ENCODE peak calls at places on chromosomes 6 and 20, in eight cellular contexts. One of them, this sample, is unnamed.
A peak's percentile ranks its signal among the peaks of the same experiment; 100 is the strongest.

GRCh38 chr20:53227523-53227922 is 255.4 kb downstream of the TSHZ2 start:
- DNase-seq in neural progenitor cell: no peak
- DNase-seq in progenitor cell of endocrine pancreas: no peak
- DNase-seq in endothelial cell: no peak
- DNase-seq in activated CD8-positive, alpha-beta T cell treated with anti-CD3 and anti-CD28 coated beads for 36 hours: no peak
- DNase-seq in cardiac fibroblast: no peak
- DNase-seq in heart right ventricle: no peak
- DNase-seq in lower lobe of right lung: no peak
- DNase-seq in this sample: no peak

GRCh38 chr6:142011156-142011555 is 121.6 kb upstream of the GJE1 start:
- DNase-seq in heart right ventricle: no peak
- DNase-seq in endothelial cell: no peak
- DNase-seq in activated CD8-positive, alpha-beta T cell treated with anti-CD3 and anti-CD28 coated beads for 36 hours: no peak
- DNase-seq in cardiac fibroblast: peak; percentile 62
- DNase-seq in lower lobe of right lung: no peak
- DNase-seq in neural progenitor cell: no peak
- DNase-seq in progenitor cell of endocrine pancreas: no peak
- DNase-seq in this sample: no peak

GRCh38 chr6:149318581-149319286 is 1.2 kb downstream of the TAB2 start:
- DNase-seq in endothelial cell: no peak
- DNase-seq in heart right ventricle: no peak
- DNase-seq in cardiac fibroblast: peak; percentile 27
- DNase-seq in lower lobe of right lung: no peak
- DNase-seq in progenitor cell of endocrine pancreas: no peak
- DNase-seq in activated CD8-positive, alpha-beta T cell treated with anti-CD3 and anti-CD28 coated beads for 36 hours: no peak
- DNase-seq in neural progenitor cell: peak; percentile 38
- DNase-seq in this sample: no peak

GRCh38 chr20:3239026-3239866 is at the start of gene SLC4A11:
- DNase-seq in endothelial cell: peak; percentile 53
- DNase-seq in activated CD8-positive, alpha-beta T cell treated with anti-CD3 and anti-CD28 coated beads for 36 hours: peak; percentile 49
- DNase-seq in progenitor cell of endocrine pancreas: no peak
- DNase-seq in lower lobe of right lung: peak; percentile 87
- DNase-seq in cardiac fibroblast: peak; percentile 70
- DNase-seq in neural progenitor cell: peak; percentile 76
- DNase-seq in heart right ventricle: peak; percentile 49
- DNase-seq in this sample: no peak

GRCh38 chr6:158894192-158894591 is 75.0 kb upstream of the EZR start:
- DNase-seq in lower lobe of right lung: no peak
- DNase-seq in neural progenitor cell: peak; percentile 59
- DNase-seq in heart right ventricle: no peak
- DNase-seq in progenitor cell of endocrine pancreas: no peak
- DNase-seq in cardiac fibroblast: peak; percentile 80
- DNase-seq in activated CD8-positive, alpha-beta T cell treated with anti-CD3 and anti-CD28 coated beads for 36 hours: no peak
- DNase-seq in endothelial cell: no peak
- DNase-seq in this sample: peak; percentile 73

GRCh38 chr6:109093732-109094131 is 914 bp downstream of the SESN1 start:
- DNase-seq in progenitor cell of endocrine pancreas: no peak
- DNase-seq in neural progenitor cell: peak; percentile 9
- DNase-seq in endothelial cell: no peak
- DNase-seq in cardiac fibroblast: peak; percentile 42
- DNase-seq in heart right ventricle: no peak
- DNase-seq in lower lobe of right lung: no peak
- DNase-seq in activated CD8-positive, alpha-beta T cell treated with anti-CD3 and anti-CD28 coated beads for 36 hours: no peak
- DNase-seq in this sample: no peak

GRCh38 chr20:59948828-59949720 is 8.9 kb downstream of the FAM217B start:
- DNase-seq in activated CD8-positive, alpha-beta T cell treated with anti-CD3 and anti-CD28 coated beads for 36 hours: peak; percentile 53
- DNase-seq in endothelial cell: peak; percentile 19
- DNase-seq in lower lobe of right lung: no peak
- DNase-seq in progenitor cell of endocrine pancreas: no peak
- DNase-seq in heart right ventricle: peak; percentile 40
- DNase-seq in neural progenitor cell: peak; percentile 62
- DNase-seq in cardiac fibroblast: peak; percentile 73
- DNase-seq in this sample: peak; percentile 60

GRCh38 chr6:20583447-20583806 is 49.2 kb downstream of the CDKAL1 start:
- DNase-seq in progenitor cell of endocrine pancreas: no peak
- DNase-seq in neural progenitor cell: no peak
- DNase-seq in endothelial cell: no peak
- DNase-seq in activated CD8-positive, alpha-beta T cell treated with anti-CD3 and anti-CD28 coated beads for 36 hours: no peak
- DNase-seq in lower lobe of right lung: no peak
- DNase-seq in heart right ventricle: no peak
- DNase-seq in cardiac fibroblast: no peak
- DNase-seq in this sample: no peak

GRCh38 chr6:111477481-111477938 is 5.5 kb downstream of the REV3L start:
- DNase-seq in progenitor cell of endocrine pancreas: no peak
- DNase-seq in cardiac fibroblast: no peak
- DNase-seq in endothelial cell: no peak
- DNase-seq in lower lobe of right lung: no peak
- DNase-seq in neural progenitor cell: no peak
- DNase-seq in activated CD8-positive, alpha-beta T cell treated with anti-CD3 and anti-CD28 coated beads for 36 hours: no peak
- DNase-seq in heart right ventricle: no peak
- DNase-seq in this sample: no peak

GRCh38 chr6:9056556-9056955 is 621.2 kb upstream of the SLC35B3 start:
- DNase-seq in progenitor cell of endocrine pancreas: no peak
- DNase-seq in neural progenitor cell: no peak
- DNase-seq in endothelial cell: no peak
- DNase-seq in activated CD8-positive, alpha-beta T cell treated with anti-CD3 and anti-CD28 coated beads for 36 hours: no peak
- DNase-seq in cardiac fibroblast: no peak
- DNase-seq in lower lobe of right lung: no peak
- DNase-seq in heart right ventricle: no peak
- DNase-seq in this sample: no peak

GRCh38 chr6:111743859-111744692 is 129.2 kb downstream of the FYN start:
- DNase-seq in lower lobe of right lung: no peak
- DNase-seq in endothelial cell: no peak
- DNase-seq in progenitor cell of endocrine pancreas: no peak
- DNase-seq in activated CD8-positive, alpha-beta T cell treated with anti-CD3 and anti-CD28 coated beads for 36 hours: no peak
- DNase-seq in cardiac fibroblast: peak; percentile 96
- DNase-seq in neural progenitor cell: no peak
- DNase-seq in heart right ventricle: peak; percentile 88
- DNase-seq in this sample: no peak

GRCh38 chr20:33561981-33562601 is 72.2 kb downstream of the CBFA2T2 start:
- DNase-seq in heart right ventricle: peak; percentile 86
- DNase-seq in cardiac fibroblast: peak; percentile 92
- DNase-seq in endothelial cell: no peak
- DNase-seq in lower lobe of right lung: no peak
- DNase-seq in progenitor cell of endocrine pancreas: no peak
- DNase-seq in activated CD8-positive, alpha-beta T cell treated with anti-CD3 and anti-CD28 coated beads for 36 hours: no peak
- DNase-seq in neural progenitor cell: peak; percentile 22
- DNase-seq in this sample: peak; percentile 60

GRCh38 chr6:124535746-124536145 is 426.5 kb upstream of the RNF217 start:
- DNase-seq in endothelial cell: no peak
- DNase-seq in heart right ventricle: no peak
- DNase-seq in activated CD8-positive, alpha-beta T cell treated with anti-CD3 and anti-CD28 coated beads for 36 hours: no peak
- DNase-seq in neural progenitor cell: no peak
- DNase-seq in lower lobe of right lung: no peak
- DNase-seq in cardiac fibroblast: peak; percentile 60
- DNase-seq in progenitor cell of endocrine pancreas: no peak
- DNase-seq in this sample: peak; percentile 3

GRCh38 chr20:58531657-58532056 is 16.5 kb upstream of the APCDD1L start:
- DNase-seq in heart right ventricle: no peak
- DNase-seq in activated CD8-positive, alpha-beta T cell treated with anti-CD3 and anti-CD28 coated beads for 36 hours: no peak
- DNase-seq in progenitor cell of endocrine pancreas: no peak
- DNase-seq in lower lobe of right lung: no peak
- DNase-seq in cardiac fibroblast: no peak
- DNase-seq in endothelial cell: no peak
- DNase-seq in neural progenitor cell: no peak
- DNase-seq in this sample: no peak

GRCh38 chr20:58531063-58531462 is 15.9 kb upstream of the APCDD1L start:
- DNase-seq in activated CD8-positive, alpha-beta T cell treated with anti-CD3 and anti-CD28 coated beads for 36 hours: no peak
- DNase-seq in cardiac fibroblast: no peak
- DNase-seq in progenitor cell of endocrine pancreas: no peak
- DNase-seq in heart right ventricle: no peak
- DNase-seq in endothelial cell: no peak
- DNase-seq in lower lobe of right lung: no peak
- DNase-seq in neural progenitor cell: no peak
- DNase-seq in this sample: no peak

GRCh38 chr20:58537831-58538230 is 22.6 kb upstream of the APCDD1L start:
- DNase-seq in heart right ventricle: no peak
- DNase-seq in activated CD8-positive, alpha-beta T cell treated with anti-CD3 and anti-CD28 coated beads for 36 hours: no peak
- DNase-seq in progenitor cell of endocrine pancreas: no peak
- DNase-seq in lower lobe of right lung: no peak
- DNase-seq in cardiac fibroblast: no peak
- DNase-seq in endothelial cell: no peak
- DNase-seq in neural progenitor cell: no peak
- DNase-seq in this sample: no peak

GRCh38 chr20:58538752-58539151 is 23.6 kb upstream of the APCDD1L start:
- DNase-seq in neural progenitor cell: no peak
- DNase-seq in heart right ventricle: no peak
- DNase-seq in endothelial cell: no peak
- DNase-seq in cardiac fibroblast: peak; percentile 63
- DNase-seq in lower lobe of right lung: no peak
- DNase-seq in progenitor cell of endocrine pancreas: no peak
- DNase-seq in activated CD8-positive, alpha-beta T cell treated with anti-CD3 and anti-CD28 coated beads for 36 hours: peak; percentile 14
- DNase-seq in this sample: no peak

GRCh38 chr20:58536289-58536688 is 21.1 kb upstream of the APCDD1L start:
- DNase-seq in endothelial cell: no peak
- DNase-seq in lower lobe of right lung: no peak
- DNase-seq in heart right ventricle: no peak
- DNase-seq in neural progenitor cell: no peak
- DNase-seq in cardiac fibroblast: no peak
- DNase-seq in progenitor cell of endocrine pancreas: no peak
- DNase-seq in activated CD8-positive, alpha-beta T cell treated with anti-CD3 and anti-CD28 coated beads for 36 hours: no peak
- DNase-seq in this sample: no peak
- TF ChIP-seq CTCF in endothelial cell: no peak
- TF ChIP-seq CTCF in lower lobe of right lung: no peak
- TF ChIP-seq CTCF in heart right ventricle: no peak
- TF ChIP-seq CTCF in neural progenitor cell: no peak
- TF ChIP-seq CTCF in cardiac fibroblast: no peak
- TF ChIP-seq CTCF in progenitor cell of endocrine pancreas: no peak
- TF ChIP-seq CTCF in activated CD8-positive, alpha-beta T cell treated with anti-CD3 and anti-CD28 coated beads for 36 hours: no peak
- TF ChIP-seq CTCF in this sample: no peak

GRCh38 chr6:138196142-138196738 is 22.1 kb downstream of the PBOV1 start:
- DNase-seq in heart right ventricle: no peak
- DNase-seq in neural progenitor cell: no peak
- DNase-seq in cardiac fibroblast: no peak
- DNase-seq in lower lobe of right lung: no peak
- DNase-seq in endothelial cell: no peak
- DNase-seq in activated CD8-positive, alpha-beta T cell treated with anti-CD3 and anti-CD28 coated beads for 36 hours: no peak
- DNase-seq in progenitor cell of endocrine pancreas: no peak
- DNase-seq in this sample: no peak

GRCh38 chr6:138188278-138188923 is 26.7 kb downstream of the ARFGEF3 start:
- DNase-seq in progenitor cell of endocrine pancreas: no peak
- DNase-seq in endothelial cell: no peak
- DNase-seq in heart right ventricle: no peak
- DNase-seq in neural progenitor cell: no peak
- DNase-seq in lower lobe of right lung: no peak
- DNase-seq in cardiac fibroblast: no peak
- DNase-seq in activated CD8-positive, alpha-beta T cell treated with anti-CD3 and anti-CD28 coated beads for 36 hours: no peak
- DNase-seq in this sample: no peak

GRCh38 chr6:138198430-138199091 is 19.7 kb downstream of the PBOV1 start:
- DNase-seq in progenitor cell of endocrine pancreas: no peak
- DNase-seq in cardiac fibroblast: no peak
- DNase-seq in heart right ventricle: no peak
- DNase-seq in activated CD8-positive, alpha-beta T cell treated with anti-CD3 and anti-CD28 coated beads for 36 hours: no peak
- DNase-seq in endothelial cell: no peak
- DNase-seq in neural progenitor cell: no peak
- DNase-seq in lower lobe of right lung: no peak
- DNase-seq in this sample: no peak

GRCh38 chr6:138197570-138197969 is 20.7 kb downstream of the PBOV1 start:
- DNase-seq in heart right ventricle: no peak
- DNase-seq in neural progenitor cell: no peak
- DNase-seq in activated CD8-positive, alpha-beta T cell treated with anti-CD3 and anti-CD28 coated beads for 36 hours: no peak
- DNase-seq in cardiac fibroblast: no peak
- DNase-seq in lower lobe of right lung: no peak
- DNase-seq in endothelial cell: no peak
- DNase-seq in progenitor cell of endocrine pancreas: no peak
- DNase-seq in this sample: no peak

GRCh38 chr6:138194221-138194620 is 24.1 kb downstream of the PBOV1 start:
- DNase-seq in activated CD8-positive, alpha-beta T cell treated with anti-CD3 and anti-CD28 coated beads for 36 hours: no peak
- DNase-seq in endothelial cell: no peak
- DNase-seq in heart right ventricle: no peak
- DNase-seq in cardiac fibroblast: no peak
- DNase-seq in progenitor cell of endocrine pancreas: no peak
- DNase-seq in lower lobe of right lung: peak; percentile 65
- DNase-seq in neural progenitor cell: no peak
- DNase-seq in this sample: no peak
- TF ChIP-seq CTCF in activated CD8-positive, alpha-beta T cell treated with anti-CD3 and anti-CD28 coated beads for 36 hours: no peak
- TF ChIP-seq CTCF in endothelial cell: no peak
- TF ChIP-seq CTCF in heart right ventricle: no peak
- TF ChIP-seq CTCF in cardiac fibroblast: no peak
- TF ChIP-seq CTCF in progenitor cell of endocrine pancreas: no peak
- TF ChIP-seq CTCF in lower lobe of right lung: no peak
- TF ChIP-seq CTCF in neural progenitor cell: no peak
- TF ChIP-seq CTCF in this sample: no peak

GRCh38 chr6:68874747-68875146 is 239.7 kb downstream of the ADGRB3 start:
- DNase-seq in cardiac fibroblast: no peak
- DNase-seq in progenitor cell of endocrine pancreas: no peak
- DNase-seq in endothelial cell: no peak
- DNase-seq in lower lobe of right lung: no peak
- DNase-seq in neural progenitor cell: no peak
- DNase-seq in activated CD8-positive, alpha-beta T cell treated with anti-CD3 and anti-CD28 coated beads for 36 hours: no peak
- DNase-seq in heart right ventricle: no peak
- DNase-seq in this sample: no peak

GRCh38 chr6:68873236-68873635 is 238.2 kb downstream of the ADGRB3 start:
- DNase-seq in cardiac fibroblast: no peak
- DNase-seq in lower lobe of right lung: no peak
- DNase-seq in endothelial cell: no peak
- DNase-seq in progenitor cell of endocrine pancreas: no peak
- DNase-seq in neural progenitor cell: no peak
- DNase-seq in activated CD8-positive, alpha-beta T cell treated with anti-CD3 and anti-CD28 coated beads for 36 hours: no peak
- DNase-seq in heart right ventricle: no peak
- DNase-seq in this sample: no peak

GRCh38 chr6:68875403-68875802 is 240.3 kb downstream of the ADGRB3 start:
- DNase-seq in heart right ventricle: no peak
- DNase-seq in activated CD8-positive, alpha-beta T cell treated with anti-CD3 and anti-CD28 coated beads for 36 hours: no peak
- DNase-seq in progenitor cell of endocrine pancreas: no peak
- DNase-seq in endothelial cell: no peak
- DNase-seq in neural progenitor cell: no peak
- DNase-seq in cardiac fibroblast: no peak
- DNase-seq in lower lobe of right lung: no peak
- DNase-seq in this sample: no peak

GRCh38 chr6:68880050-68880449 is 245.0 kb downstream of the ADGRB3 start:
- DNase-seq in neural progenitor cell: no peak
- DNase-seq in activated CD8-positive, alpha-beta T cell treated with anti-CD3 and anti-CD28 coated beads for 36 hours: no peak
- DNase-seq in heart right ventricle: no peak
- DNase-seq in cardiac fibroblast: peak; percentile 10
- DNase-seq in endothelial cell: no peak
- DNase-seq in lower lobe of right lung: no peak
- DNase-seq in progenitor cell of endocrine pancreas: no peak
- DNase-seq in this sample: no peak

GRCh38 chr6:68876792-68877493 is 241.9 kb downstream of the ADGRB3 start:
- DNase-seq in lower lobe of right lung: no peak
- DNase-seq in endothelial cell: no peak
- DNase-seq in activated CD8-positive, alpha-beta T cell treated with anti-CD3 and anti-CD28 coated beads for 36 hours: no peak
- DNase-seq in neural progenitor cell: peak; percentile 40
- DNase-seq in progenitor cell of endocrine pancreas: no peak
- DNase-seq in heart right ventricle: no peak
- DNase-seq in cardiac fibroblast: peak; percentile 51
- DNase-seq in this sample: peak; percentile 8
- TF ChIP-seq CTCF in lower lobe of right lung: peak; percentile 38
- TF ChIP-seq CTCF in endothelial cell: peak; percentile 63
- TF ChIP-seq CTCF in activated CD8-positive, alpha-beta T cell treated with anti-CD3 and anti-CD28 coated beads for 36 hours: peak; percentile 51
- TF ChIP-seq CTCF in neural progenitor cell: peak; percentile 69
- TF ChIP-seq CTCF in progenitor cell of endocrine pancreas: peak; percentile 69
- TF ChIP-seq CTCF in heart right ventricle: peak; percentile 49
- TF ChIP-seq CTCF in cardiac fibroblast: peak; percentile 39
- TF ChIP-seq CTCF in this sample: no peak

DNA sequence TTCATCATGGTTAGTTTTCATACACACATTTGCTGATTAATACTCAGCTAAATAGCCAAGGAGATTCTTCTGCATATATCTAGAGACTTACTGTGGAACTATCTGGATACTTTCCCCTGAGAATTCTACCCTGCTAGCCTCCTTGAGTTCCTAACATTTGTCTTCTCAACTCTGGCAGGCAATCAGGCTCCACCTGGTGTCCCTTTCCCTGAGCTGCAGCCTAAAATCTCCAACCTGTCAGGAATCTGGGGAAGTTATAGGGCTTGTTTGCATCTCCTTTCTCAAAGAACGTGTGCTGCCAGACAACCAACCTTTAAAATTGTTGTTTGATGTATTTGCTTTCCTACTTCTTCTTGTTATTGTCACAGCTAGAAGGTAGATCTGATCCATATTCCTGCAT is 73.4 kb downstream of the FUT9 start:
- DNase-seq in neural progenitor cell: peak; percentile 51
- DNase-seq in progenitor cell of endocrine pancreas: peak; percentile 10
- DNase-seq in cardiac fibroblast: no peak
- DNase-seq in activated CD8-positive, alpha-beta T cell treated with anti-CD3 and anti-CD28 coated beads for 36 hours: no peak
- DNase-seq in lower lobe of right lung: no peak
- DNase-seq in heart right ventricle: no peak
- DNase-seq in endothelial cell: peak; percentile 31
- DNase-seq in this sample: peak; percentile 1
- TF ChIP-seq CTCF in neural progenitor cell: peak; percentile 67
- TF ChIP-seq CTCF in progenitor cell of endocrine pancreas: peak; percentile 64
- TF ChIP-seq CTCF in cardiac fibroblast: no peak
- TF ChIP-seq CTCF in activated CD8-positive, alpha-beta T cell treated with anti-CD3 and anti-CD28 coated beads for 36 hours: no peak
- TF ChIP-seq CTCF in lower lobe of right lung: no peak
- TF ChIP-seq CTCF in heart right ventricle: no peak
- TF ChIP-seq CTCF in endothelial cell: peak; percentile 53
- TF ChIP-seq CTCF in this sample: peak; percentile 54